ENCODE peak calls at places on chromosome 21, in ten cellular contexts. P is neural progenitor cell; A is heart right ventricle; C is tibial nerve; Z is prostate gland; X is fibroblast of lung; N is CD4-positive, CD25-positive, alpha-beta regulatory T cell; H is thoracic aorta; M is ovary; V is heart left ventricle. J is an unnamed sample.
A peak's percentile ranks its signal among the peaks of the same experiment; 100 is the strongest.

GRCh38 chr21:33470701-33471100 is 9.1 kb downstream of the TMEM50B start:
- DNase-seq in P (no peak), A (no peak), C (no peak), Z (no peak), X (no peak), N (no peak), H (no peak), M (no peak), V (no peak), J (no peak)

GRCh38 chr21:46486481-46487000 is 27.9 kb downstream of the DIP2A start:
- DNase-seq in P (no peak), A (no peak), C (no peak), Z (peak; percentile 21), X (no peak), N (no peak), H (no peak), M (no peak), V (no peak), J (no peak)

GRCh38 chr21:36589352-36589971 is 109.5 kb upstream of the SIM2 start:
- DNase-seq in P (peak; percentile 19), A (peak; percentile 14), C (no peak), Z (no peak), X (peak; percentile 13), N (no peak), H (no peak), M (no peak), V (no peak), J (peak; percentile 81)

GRCh38 chr21:29002442-29003144 is 9.9 kb upstream of the LTN1 start:
- DNase-seq in P (peak; percentile 96), A (peak; percentile 94), C (peak; percentile 90), Z (peak; percentile 88), X (peak; percentile 98), N (peak; percentile 92), H (peak; percentile 85), M (peak; percentile 96), V (peak; percentile 96), J (peak; percentile 98)

GRCh38 chr21:30072496-30072895 is 94.1 kb downstream of the CLDN17 start:
- DNase-seq in P (peak; percentile 64), A (peak; percentile 8), C (no peak), Z (peak; percentile 37), X (peak; percentile 0), N (no peak), H (no peak), M (no peak), V (no peak), J (peak; percentile 53)

GRCh38 chr21:17679002-17679600 is 66.4 kb upstream of the BTG3 start:
- DNase-seq in P (peak; percentile 69), A (no peak), C (peak; percentile 24), Z (peak; percentile 37), X (peak; percentile 65), N (peak; percentile 8), H (no peak), M (no peak), V (no peak), J (peak; percentile 61)

GRCh38 chr21:27818847-27819246 is 852.0 kb upstream of the ADAMTS5 start:
- DNase-seq in P (no peak), A (no peak), C (no peak), Z (no peak), X (no peak), N (no peak), H (no peak), M (no peak), V (no peak), J (no peak)

GRCh38 chr21:40047993-40048730 is 180.9 kb downstream of the PCP4 start:
- DNase-seq in P (no peak), A (no peak), C (no peak), Z (no peak), X (peak; percentile 30), N (no peak), H (peak; percentile 60), M (no peak), V (no peak), J (no peak)

GRCh38 chr21:16070207-16070651 is 340.4 kb downstream of the USP25 start:
- DNase-seq in P (no peak), A (no peak), C (no peak), Z (peak; percentile 38), X (peak; percentile 85), N (no peak), H (no peak), M (no peak), V (no peak), J (peak; percentile 34)

GRCh38 chr21:17542371-17542992 is 29.6 kb downstream of the CXADR start:
- DNase-seq in P (no peak), A (no peak), C (no peak), Z (no peak), X (peak; percentile 31), N (no peak), H (no peak), M (no peak), V (no peak), J (no peak)

GRCh38 chr21:42850866-42851391 is 28.4 kb downstream of the WDR4 start:
- DNase-seq in P (peak; percentile 30), A (no peak), C (no peak), Z (no peak), X (no peak), N (no peak), H (no peak), M (no peak), V (no peak), J (peak; percentile 41)

GRCh38 chr21:42850463-42850862 is 28.9 kb downstream of the WDR4 start:
- DNase-seq in P (no peak), A (no peak), C (no peak), Z (no peak), X (no peak), N (no peak), H (no peak), M (no peak), V (no peak), J (no peak)

GRCh38 chr21:42852925-42853570 is 26.3 kb downstream of the WDR4 start:
- DNase-seq in P (no peak), A (no peak), C (no peak), Z (no peak), X (no peak), N (no peak), H (no peak), M (no peak), V (no peak), J (no peak)

GRCh38 chr21:42853621-42854020 is 25.7 kb downstream of the WDR4 start:
- DNase-seq in P (no peak), A (no peak), C (no peak), Z (no peak), X (no peak), N (no peak), H (no peak), M (no peak), V (no peak), J (no peak)

GRCh38 chr21:42851812-42852665 is 27.3 kb downstream of the WDR4 start:
- DNase-seq in P (no peak), A (no peak), C (no peak), Z (no peak), X (no peak), N (no peak), H (no peak), M (no peak), V (no peak), J (no peak)
- H3K27ac ChIP-seq in P (no peak overlapping the region), A (no peak overlapping the region), C (no peak overlapping the region), Z (no peak overlapping the region), X (no peak overlapping the region), N (no peak overlapping the region), H (no peak overlapping the region), M (no peak overlapping the region), V (no peak overlapping the region), J (no peak overlapping the region)

GRCh38 chr21:45482899-45483821 is 59.1 kb downstream of the SLC19A1 start:
- DNase-seq in P (no peak), A (no peak), C (no peak), Z (no peak), X (no peak), N (no peak), H (no peak), M (no peak), V (no peak), J (no peak)

GRCh38 chr21:45480701-45481500 is 61.3 kb downstream of the SLC19A1 start:
- DNase-seq in P (no peak), A (no peak), C (no peak), Z (no peak), X (no peak), N (no peak), H (no peak), M (no peak), V (no peak), J (no peak)

GRCh38 chr21:45481977-45482898 is 60.0 kb downstream of the SLC19A1 start:
- DNase-seq in P (no peak), A (no peak), C (no peak), Z (no peak), X (no peak), N (no peak), H (no peak), M (no peak), V (no peak), J (no peak)

GRCh38 chr21:45479691-45480675 is 62.3 kb downstream of the SLC19A1 start:
- DNase-seq in P (no peak), A (no peak), C (no peak), Z (no peak), X (no peak), N (no peak), H (no peak), M (no peak), V (no peak), J (no peak)

DNA sequence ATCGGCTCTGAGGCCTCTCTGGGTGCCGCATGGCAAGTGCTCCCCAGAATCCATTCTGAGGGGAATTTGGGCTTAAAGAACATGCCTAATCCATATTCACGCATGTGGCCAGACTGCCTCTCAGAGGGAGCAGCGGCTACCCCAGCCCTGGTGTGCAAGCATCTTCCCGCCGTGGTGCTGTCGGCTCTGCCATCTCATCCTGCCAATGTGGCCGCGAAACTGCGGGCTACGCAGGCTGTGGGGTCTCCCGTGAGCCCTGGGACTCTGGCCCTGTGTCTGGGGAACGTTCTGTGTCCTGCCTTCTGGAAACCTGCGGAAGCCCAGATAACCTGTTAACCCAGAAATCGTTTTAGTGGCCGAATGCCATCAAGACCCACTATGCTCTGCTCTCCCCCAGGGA is 60.7 kb downstream of the SLC19A1 start:
- DNase-seq in P (no peak), A (no peak), C (no peak), Z (no peak), X (no peak), N (no peak), H (no peak), M (no peak), V (no peak), J (no peak)
- H3K4me1 ChIP-seq in P (no peaks in the 10 kb centered on the region), A (peaks cover 11% of the 10 kb centered on the region), C (no peaks in the 10 kb centered on the region), Z (no peaks in the 10 kb centered on the region), X (no peaks in the 10 kb centered on the region), N (peaks cover 26% of the 10 kb centered on the region), H (no peaks in the 10 kb centered on the region), M (no peaks in the 10 kb centered on the region), V (peaks cover 8% of the 10 kb centered on the region), J (peaks cover 3% of the 10 kb centered on the region)

GRCh38 chr21:44823179-44823654 is 5.4 kb upstream of the SUMO3 start:
- DNase-seq in P (no peak), A (no peak), C (no peak), Z (no peak), X (no peak), N (no peak), H (no peak), M (no peak), V (no peak), J (no peak)
- H3K9me3 ChIP-seq in P (peaks cover 10% of the 10 kb centered on the region), A (peaks cover 14% of the 10 kb centered on the region), C (peaks cover 16% of the 10 kb centered on the region), Z (no peaks in the 10 kb centered on the region), X (no peaks in the 10 kb centered on the region), N (peaks cover 23% of the 10 kb centered on the region), H (peaks cover 26% of the 10 kb centered on the region), M (no peaks in the 10 kb centered on the region), V (peaks cover 21% of the 10 kb centered on the region), J (peaks cover 32% of the 10 kb centered on the region)

DNA sequence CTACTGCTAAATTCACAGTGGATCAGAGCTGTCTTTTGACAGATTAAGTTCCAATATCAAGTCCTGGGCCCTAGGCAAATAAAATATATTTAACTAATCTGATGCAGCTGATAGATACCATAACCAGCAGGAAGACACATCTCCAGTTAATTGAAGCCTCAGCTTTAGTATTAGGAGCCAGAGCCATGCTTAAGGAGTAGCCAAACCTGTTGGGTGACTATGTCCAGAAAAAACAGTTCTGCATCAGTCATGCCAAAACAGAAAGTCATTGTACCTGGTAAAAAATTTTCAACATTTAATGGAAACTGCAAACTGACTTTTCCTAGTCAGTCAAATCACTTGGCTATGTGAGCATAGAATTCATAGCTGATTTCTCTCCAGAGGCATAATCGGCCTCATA is 200.5 kb upstream of the RUNX1 start:
- DNase-seq in P (no peak), A (no peak), C (no peak), Z (peak; percentile 64), X (no peak), N (no peak), H (no peak), M (no peak), V (no peak), J (no peak)
- H3K27ac ChIP-seq in P (no peak overlapping the region), A (no peak overlapping the region), C (no peak overlapping the region), Z (peak overlapping the region; percentile 68), X (no peak overlapping the region), N (no peak overlapping the region), H (no peak overlapping the region), M (no peak overlapping the region), V (no peak overlapping the region), J (no peak overlapping the region)

J was measured in A673.